ENCODE peak calls at places on chromosomes 7 and 10, in eight cellular contexts. M, D, V, R, I, Z, P and A are unnamed samples.

GRCh38 chr7:157282141-157282801 is 54.5 kb upstream of the DNAJB6 start:
- ATAC-seq in M (peak), D (no peak), V (peak), R (peak), I (no peak), Z (peak), P (no peak), A (no peak)

GRCh38 chr7:85875398-85875797 is 688.5 kb upstream of the SEMA3D start:
- ATAC-seq in M (no peak), D (no peak), V (no peak), R (no peak), I (no peak), Z (no peak), P (no peak), A (no peak)

GRCh38 chr7:7265676-7266075 is 83.3 kb downstream of the C1GALT1 start:
- ATAC-seq in M (no peak), D (no peak), V (no peak), R (no peak), I (no peak), Z (no peak), P (no peak), A (no peak)

GRCh38 chr10:97593423-97593822 is 3.9 kb downstream of the C10orf62 start:
- ATAC-seq in M (no peak), D (no peak), V (no peak), R (no peak), I (no peak), Z (no peak), P (no peak), A (no peak)

GRCh38 chr10:123800299-123800698 is 91.3 kb downstream of the CPXM2 start:
- ATAC-seq in M (no peak), D (no peak), V (no peak), R (peak), I (no peak), Z (no peak), P (peak), A (peak)

GRCh38 chr7:4661871-4662270 is 20.2 kb upstream of the FOXK1 start:
- ATAC-seq in M (no peak), D (no peak), V (no peak), R (no peak), I (no peak), Z (no peak), P (no peak), A (no peak)

GRCh38 chr10:19629559-19629958 is 186.7 kb upstream of the PLXDC2 start:
- ATAC-seq in M (no peak), D (peak), V (no peak), R (peak), I (no peak), Z (peak), P (no peak), A (peak)

GRCh38 chr10:112006831-112007230 is 176.7 kb downstream of the GPAM start:
- ATAC-seq in M (no peak), D (no peak), V (no peak), R (no peak), I (no peak), Z (no peak), P (no peak), A (no peak)

GRCh38 chr10:78442836-78443550 is 409.3 kb downstream of the RPS24 start:
- ATAC-seq in M (no peak), D (no peak), V (no peak), R (no peak), I (no peak), Z (no peak), P (peak), A (no peak)

GRCh38 chr10:74949434-74949833 is 123.0 kb downstream of the KAT6B start:
- ATAC-seq in M (peak), D (no peak), V (no peak), R (no peak), I (peak), Z (no peak), P (no peak), A (no peak)

GRCh38 chr10:103336370-103336769 is 14.6 kb downstream of the PCGF6 start:
- ATAC-seq in M (no peak), D (no peak), V (no peak), R (no peak), I (no peak), Z (no peak), P (no peak), A (no peak)

GRCh38 chr10:100157140-100157539 is 28.7 kb downstream of the ERLIN1 start:
- ATAC-seq in M (no peak), D (no peak), V (no peak), R (no peak), I (peak), Z (no peak), P (no peak), A (no peak)

GRCh38 chr10:26468291-26468690 is 30.1 kb downstream of the APBB1IP start:
- ATAC-seq in M (no peak), D (no peak), V (peak), R (no peak), I (peak), Z (peak), P (no peak), A (no peak)

GRCh38 chr7:102450242-102450641 is 14.4 kb downstream of the ALKBH4 start:
- ATAC-seq in M (peak), D (no peak), V (peak), R (peak), I (peak), Z (peak), P (no peak), A (no peak)
- TF ChIP-seq POLR2AphosphoS5 in M (no peak), D (no peak), V (no peak), R (no peak), I (no peak), Z (no peak), P (no peak), A (no peak)

DNA sequence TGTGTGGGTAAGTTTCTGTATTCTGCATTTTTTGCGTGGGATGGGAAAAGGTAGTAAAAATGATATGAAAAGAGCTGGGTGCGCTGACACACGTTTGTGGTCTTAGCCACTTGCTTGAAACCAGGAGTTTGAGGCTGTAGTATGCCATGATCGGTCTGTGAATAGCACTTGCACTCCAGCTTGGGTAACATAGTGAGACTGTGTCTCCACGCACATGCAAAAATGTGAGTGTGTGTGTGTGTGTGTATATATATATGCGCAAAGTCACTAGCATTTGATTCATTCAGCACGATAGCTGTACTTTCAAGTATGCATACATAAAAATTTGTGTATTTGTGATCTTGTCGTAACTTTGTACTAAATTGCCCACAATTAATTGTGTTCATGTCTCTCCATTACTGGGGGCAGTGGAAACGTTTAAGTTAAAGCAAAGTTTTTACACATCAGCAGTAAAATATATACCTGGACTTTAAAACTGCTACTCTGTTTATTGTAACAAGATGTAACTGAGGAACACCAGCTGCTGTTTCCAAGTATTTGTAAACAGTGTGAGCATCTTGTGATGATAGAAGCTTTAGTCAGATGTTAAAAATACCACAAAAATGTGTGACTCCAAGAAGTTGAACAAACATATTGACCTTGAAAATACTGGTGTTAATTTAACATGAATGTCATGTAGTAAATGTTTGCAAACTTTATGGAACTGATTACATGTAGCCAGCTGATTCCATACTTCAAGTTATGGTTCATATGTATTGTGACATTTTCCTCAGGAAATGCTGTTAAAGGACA is 1.6 kb downstream of the ZRANB1 start:
- ATAC-seq in M (peak), D (peak), V (no peak), R (no peak), I (no peak), Z (no peak), P (no peak), A (no peak)
- H3K27ac ChIP-seq in M (no peak), D (no peak), V (no peak), R (peak), I (no peak), Z (no peak), P (no peak), A (no peak)

DNA sequence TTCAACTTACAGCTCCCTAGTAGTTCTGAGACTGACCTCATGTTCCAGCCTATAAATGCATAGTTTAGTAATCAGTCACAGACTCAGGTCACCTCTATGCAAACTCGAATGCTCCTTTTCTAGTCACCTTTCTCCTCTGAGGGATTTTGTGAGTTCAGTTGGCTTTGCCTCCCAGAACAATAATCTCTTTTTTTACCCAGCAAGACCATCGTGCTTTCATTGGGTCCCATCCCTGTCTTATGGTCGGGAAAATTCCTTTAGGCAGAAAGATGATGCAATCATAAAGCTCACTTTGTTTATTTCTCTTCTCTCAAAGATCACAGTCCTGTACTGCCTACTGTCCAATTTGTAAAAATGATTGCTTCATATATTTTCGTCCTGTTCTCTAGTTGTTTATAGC is 38.4 kb downstream of the TWIST1 start:
- ATAC-seq in M (peak), D (no peak), V (peak), R (no peak), I (no peak), Z (no peak), P (no peak), A (no peak)
- TF ChIP-seq POLR2AphosphoS5 in M (no peak), D (no peak), V (no peak), R (no peak), I (no peak), Z (no peak), P (no peak), A (no peak)

GRCh38 chr10:4344544-4344994 is 481.4 kb upstream of the AKR1E2 start:
- ATAC-seq in M (peak), D (peak), V (peak), R (peak), I (no peak), Z (no peak), P (no peak), A (peak)
- H3K27ac ChIP-seq in M (peak), D (peak), V (peak), R (no peak), I (no peak), Z (no peak), P (no peak), A (peak)